ENCODE peak calls at places on chromosomes 7 and 10, in ten cellular contexts. One of them, this sample, is unnamed.

GRCh38 chr7:151954866-151955820 is 1.1 kb upstream of the GALNTL5 start:
- DNase-seq in skeletal muscle cell: peak
- DNase-seq in A172: no peak
- DNase-seq in fibroblast of mammary gland: peak
- DNase-seq in substantia nigra: no peak
- DNase-seq in GM04503: no peak
- DNase-seq in SK-MEL-5: no peak
- DNase-seq in naive thymus-derived CD8-positive, alpha-beta T cell: no peak
- DNase-seq in amniotic stem cell: no peak
- DNase-seq in lower leg skin: peak
- DNase-seq in this sample: no peak

GRCh38 chr10:96964131-96964530 is 132.0 kb downstream of the LCOR start:
- DNase-seq in skeletal muscle cell: no peak
- DNase-seq in A172: no peak
- DNase-seq in fibroblast of mammary gland: no peak
- DNase-seq in substantia nigra: no peak
- DNase-seq in GM04503: no peak
- DNase-seq in SK-MEL-5: no peak
- DNase-seq in naive thymus-derived CD8-positive, alpha-beta T cell: no peak
- DNase-seq in amniotic stem cell: no peak
- DNase-seq in lower leg skin: no peak
- DNase-seq in this sample: no peak

GRCh38 chr7:142478479-142479220 is 220.8 kb upstream of the PRSS58 start:
- DNase-seq in skeletal muscle cell: no peak
- DNase-seq in A172: peak
- DNase-seq in fibroblast of mammary gland: peak
- DNase-seq in substantia nigra: no peak
- DNase-seq in GM04503: no peak
- DNase-seq in SK-MEL-5: peak
- DNase-seq in naive thymus-derived CD8-positive, alpha-beta T cell: no peak
- DNase-seq in amniotic stem cell: no peak
- DNase-seq in lower leg skin: no peak
- DNase-seq in this sample: no peak

GRCh38 chr10:11724938-11725776 is 17.0 kb upstream of the ECHDC3 start:
- DNase-seq in skeletal muscle cell: peak
- DNase-seq in A172: peak
- DNase-seq in fibroblast of mammary gland: peak
- DNase-seq in substantia nigra: no peak
- DNase-seq in GM04503: peak
- DNase-seq in SK-MEL-5: peak
- DNase-seq in naive thymus-derived CD8-positive, alpha-beta T cell: no peak
- DNase-seq in amniotic stem cell: peak
- DNase-seq in lower leg skin: no peak
- DNase-seq in this sample: no peak

GRCh38 chr7:12315049-12315448 is 88.6 kb downstream of the VWDE start:
- DNase-seq in skeletal muscle cell: no peak
- DNase-seq in A172: no peak
- DNase-seq in fibroblast of mammary gland: no peak
- DNase-seq in substantia nigra: no peak
- DNase-seq in GM04503: no peak
- DNase-seq in SK-MEL-5: no peak
- DNase-seq in naive thymus-derived CD8-positive, alpha-beta T cell: no peak
- DNase-seq in amniotic stem cell: no peak
- DNase-seq in lower leg skin: no peak
- DNase-seq in this sample: no peak

GRCh38 chr10:50508315-50509051 is 115.3 kb downstream of the SGMS1 start:
- DNase-seq in skeletal muscle cell: no peak
- DNase-seq in A172: no peak
- DNase-seq in fibroblast of mammary gland: no peak
- DNase-seq in substantia nigra: no peak
- DNase-seq in GM04503: no peak
- DNase-seq in SK-MEL-5: no peak
- DNase-seq in naive thymus-derived CD8-positive, alpha-beta T cell: no peak
- DNase-seq in amniotic stem cell: no peak
- DNase-seq in lower leg skin: no peak
- DNase-seq in this sample: no peak

GRCh38 chr10:23604613-23605012 is 165.7 kb downstream of the OTUD1 start:
- DNase-seq in skeletal muscle cell: no peak
- DNase-seq in A172: no peak
- DNase-seq in fibroblast of mammary gland: no peak
- DNase-seq in substantia nigra: no peak
- DNase-seq in GM04503: no peak
- DNase-seq in SK-MEL-5: no peak
- DNase-seq in naive thymus-derived CD8-positive, alpha-beta T cell: no peak
- DNase-seq in amniotic stem cell: no peak
- DNase-seq in lower leg skin: no peak
- DNase-seq in this sample: no peak

GRCh38 chr10:130025811-130026510 is 61.9 kb upstream of the EBF3 start:
- DNase-seq in skeletal muscle cell: no peak
- DNase-seq in A172: no peak
- DNase-seq in fibroblast of mammary gland: no peak
- DNase-seq in substantia nigra: no peak
- DNase-seq in GM04503: no peak
- DNase-seq in SK-MEL-5: no peak
- DNase-seq in naive thymus-derived CD8-positive, alpha-beta T cell: no peak
- DNase-seq in amniotic stem cell: no peak
- DNase-seq in lower leg skin: no peak
- DNase-seq in this sample: peak

This sample was measured in breast epithelium.